ENCODE peak calls at places on chromosomes 12 and 14, in four cellular contexts. U is tibial artery, K is kidney, J is GM06990. C is an unnamed sample.

GRCh38 chr12:27578689-27579372 is 54.8 kb downstream of the PPFIBP1 start:
- DNase-seq in U (no peak), K (no peak), J (no peak), C (no peak)

GRCh38 chr12:7555752-7556151 is 52.2 kb upstream of the CD163 start:
- DNase-seq in J (no peak), K (no peak), U (no peak), C (peak)

GRCh38 chr12:57143454-57143853 is 4.0 kb downstream of the LRP1-AS start:
- DNase-seq in J (no peak), U (no peak), K (no peak), C (no peak)

GRCh38 chr14:104592292-104592672 is 12.3 kb downstream of the TMEM179 start:
- DNase-seq in K (peak), U (no peak), J (no peak), C (no peak)

GRCh38 chr12:120830052-120830940 is 73.9 kb downstream of the SPPL3 start:
- DNase-seq in K (no peak), J (no peak), U (no peak), C (no peak)

GRCh38 chr12:117807946-117808345 is 160.8 kb downstream of the KSR2 start:
- DNase-seq in K (no peak), U (no peak), J (no peak), C (no peak)

GRCh38 chr12:114662512-114663177 is 21.3 kb downstream of the TBX3 start:
- DNase-seq in K (peak), U (peak), J (no peak), C (peak)

GRCh38 chr14:70186826-70187483 is 1.8 kb downstream of the SLC8A3 start:
- DNase-seq in U (no peak), J (peak), K (no peak), C (no peak)

GRCh38 chr14:25090716-25091454 is 40.9 kb upstream of the STXBP6 start:
- DNase-seq in J (no peak), U (no peak), K (no peak), C (no peak)

GRCh38 chr12:103858953-103859601 is 18.0 kb upstream of the NT5DC3 start:
- DNase-seq in U (peak), J (no peak), K (peak), C (peak)

GRCh38 chr12:16766736-16767135 is 160.8 kb upstream of the LMO3 start:
- DNase-seq in K (no peak), J (no peak), U (no peak), C (no peak)

GRCh38 chr12:126667340-126667739 is 1599.6 kb upstream of the TMEM132C start:
- DNase-seq in U (no peak), K (no peak), J (no peak), C (peak)

GRCh38 chr12:54526800-54527630 is 22.4 kb upstream of the PDE1B start:
- DNase-seq in U (no peak), J (no peak), K (no peak), C (peak)

GRCh38 chr14:22875003-22875747 is 3.6 kb downstream of the LRP10 start:
- DNase-seq in U (no peak), J (no peak), K (peak), C (no peak)

GRCh38 chr14:102262894-102263462 is 42.0 kb downstream of the MOK start:
- DNase-seq in U (no peak), J (no peak), K (no peak), C (peak)

GRCh38 chr14:40796168-40796567 is 810.5 kb upstream of the LRFN5 start:
- DNase-seq in U (no peak), J (no peak), K (no peak), C (no peak)

GRCh38 chr12:105986779-105987686 is 151.7 kb downstream of the NUAK1 start:
- DNase-seq in J (peak), K (no peak), U (no peak), C (no peak)

GRCh38 chr12:71014180-71014785 is 93.7 kb upstream of the PTPRR start:
- DNase-seq in K (no peak), U (no peak), J (no peak), C (peak)

GRCh38 chr14:69287096-69287991 is 27.4 kb downstream of the GALNT16 start:
- DNase-seq in K (no peak), J (no peak), U (no peak), C (no peak)

GRCh38 chr12:114288071-114288470 is 117.9 kb downstream of the TBX5 start:
- DNase-seq in K (no peak), J (no peak), U (no peak), C (no peak)

GRCh38 chr12:122067548-122067947 is 11.0 kb upstream of the MLXIP start:
- DNase-seq in J (no peak), K (no peak), U (no peak), C (no peak)

GRCh38 chr14:38868415-38869290 is 234.4 kb downstream of the SEC23A start:
- DNase-seq in K (no peak), J (no peak), U (no peak), C (no peak)

GRCh38 chr12:113524495-113524894 is 52.8 kb upstream of the LHX5 start:
- DNase-seq in K (no peak), J (no peak), U (no peak), C (no peak)

GRCh38 chr12:19074700-19075099 is 54.8 kb upstream of the PLEKHA5 start:
- DNase-seq in K (no peak), U (no peak), J (no peak), C (no peak)

GRCh38 chr12:106651552-106651951 is 68.7 kb downstream of the RFX4 start:
- DNase-seq in U (no peak), K (no peak), J (no peak), C (no peak)

GRCh38 chr12:131684015-131684725 is 26.7 kb upstream of the SFSWAP start:
- DNase-seq in U (no peak), J (no peak), K (peak), C (no peak)

GRCh38 chr12:49990269-49990668 is 17.5 kb downstream of the AQP6 start:
- DNase-seq in J (no peak), U (no peak), K (no peak), C (peak)

GRCh38 chr12:76422878-76423438 is 74.7 kb upstream of the BBS10 start:
- DNase-seq in K (no peak), U (no peak), J (no peak), C (peak)

GRCh38 chr14:104514156-104514848 is 65.3 kb upstream of the C14orf180 start:
- DNase-seq in U (no peak), J (no peak), K (no peak), C (no peak)

GRCh38 chr12:92010368-92010767 is 135.3 kb downstream of the BTG1 start:
- DNase-seq in K (no peak), J (no peak), U (no peak), C (no peak)

GRCh38 chr12:76535170-76535569 is 24.4 kb downstream of the OSBPL8 start:
- DNase-seq in U (no peak), K (no peak), J (no peak), C (no peak)

GRCh38 chr12:1305063-1305434 is 289.3 kb downstream of the FBXL14 start:
- DNase-seq in K (no peak), J (no peak), U (no peak), C (no peak)

GRCh38 chr12:25958254-25959068 is at the start of gene RASSF8:
- DNase-seq in K (peak), U (peak), J (peak), C (peak)

GRCh38 chr12:73656375-73656774 is 881.3 kb upstream of the ATXN7L3B start:
- DNase-seq in K (no peak), J (no peak), U (no peak), C (no peak)

GRCh38 chr14:50013198-50013918 is 103.0 kb downstream of the VCPKMT start:
- DNase-seq in K (no peak), J (no peak), U (no peak), C (no peak)

GRCh38 chr12:108017658-108018057 is 111.4 kb upstream of the WSCD2 start:
- DNase-seq in J (no peak), U (no peak), K (no peak), C (no peak)

GRCh38 chr12:108021129-108021528 is 108.0 kb upstream of the WSCD2 start:
- DNase-seq in J (no peak), U (no peak), K (no peak), C (no peak)

GRCh38 chr12:108019862-108020261 is 109.2 kb upstream of the WSCD2 start:
- DNase-seq in U (no peak), J (no peak), K (no peak), C (no peak)

DNA sequence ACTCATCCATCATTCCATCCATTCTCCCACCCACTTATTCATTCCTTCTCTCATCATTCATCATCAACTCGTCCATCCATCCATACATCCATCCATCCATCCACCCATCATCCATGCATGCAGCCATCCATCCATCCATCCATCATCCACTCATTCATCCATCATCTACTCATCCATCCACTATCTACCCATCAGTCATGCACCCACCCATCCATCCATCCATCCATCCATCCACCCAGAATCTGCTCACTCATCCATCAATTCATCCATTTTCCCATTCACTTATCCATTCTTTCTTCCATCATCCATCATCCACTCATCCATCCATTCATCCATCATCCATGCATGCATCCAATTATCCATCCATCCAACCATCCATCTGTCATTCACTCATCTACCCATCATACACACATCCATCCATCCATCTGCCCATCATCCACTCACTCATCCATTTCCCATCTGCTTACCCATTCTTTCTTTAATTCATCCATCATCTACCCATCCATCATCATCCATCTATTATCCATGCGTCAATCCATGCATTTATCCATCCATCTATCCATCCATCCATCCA is 107.1 kb upstream of the WSCD2 start:
- DNase-seq in J (no peak), K (no peak), U (no peak), C (no peak)
- TF ChIP-seq CTCF in J (no peak), K (no peak), U (no peak), C (no peak)

DNA sequence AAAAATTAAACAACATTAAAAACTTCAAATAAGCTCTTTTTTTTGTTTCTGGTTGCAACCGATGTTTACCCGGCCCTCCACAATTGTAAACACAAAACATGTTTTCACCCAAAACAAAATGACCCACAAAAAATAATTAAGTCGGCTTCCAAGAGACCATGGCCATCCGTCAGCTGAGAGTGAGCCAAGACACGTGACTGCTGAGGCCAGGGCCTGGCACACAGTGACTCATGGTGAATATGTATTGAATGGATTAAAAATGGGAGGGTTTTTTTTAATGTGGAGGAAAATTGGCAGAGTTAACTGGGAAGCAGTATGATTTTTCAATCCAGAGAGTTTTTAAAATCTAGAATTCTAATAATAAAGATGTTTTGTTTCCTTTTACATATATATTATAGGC is 13.8 kb upstream of the CPNE8 start:
- DNase-seq in U (no peak), J (no peak), K (no peak), C (peak)
- TF ChIP-seq CTCF in U (no peak), J (no peak), K (no peak), C (no peak)

GRCh38 chr14:85276829-85277228 is 253.1 kb upstream of the FLRT2 start:
- DNase-seq in J (no peak), U (no peak), K (no peak), C (no peak)
- TF ChIP-seq CTCF in J (no peak), U (no peak), K (no peak), C (no peak)

GRCh38 chr14:100074431-100075100 is 9.3 kb downstream of the EVL start:
- DNase-seq in K (no peak), J (no peak), U (no peak), C (no peak)

GRCh38 chr14:100070310-100070709 is 5.1 kb downstream of the EVL start:
- DNase-seq in J (no peak), U (no peak), K (no peak), C (no peak)

GRCh38 chr14:100076133-100076532 is 10.9 kb downstream of the EVL start:
- DNase-seq in K (no peak), J (peak), U (peak), C (peak)

GRCh38 chr14:100071545-100071944 is 6.3 kb downstream of the EVL start:
- DNase-seq in J (peak), K (no peak), U (no peak), C (no peak)

DNA sequence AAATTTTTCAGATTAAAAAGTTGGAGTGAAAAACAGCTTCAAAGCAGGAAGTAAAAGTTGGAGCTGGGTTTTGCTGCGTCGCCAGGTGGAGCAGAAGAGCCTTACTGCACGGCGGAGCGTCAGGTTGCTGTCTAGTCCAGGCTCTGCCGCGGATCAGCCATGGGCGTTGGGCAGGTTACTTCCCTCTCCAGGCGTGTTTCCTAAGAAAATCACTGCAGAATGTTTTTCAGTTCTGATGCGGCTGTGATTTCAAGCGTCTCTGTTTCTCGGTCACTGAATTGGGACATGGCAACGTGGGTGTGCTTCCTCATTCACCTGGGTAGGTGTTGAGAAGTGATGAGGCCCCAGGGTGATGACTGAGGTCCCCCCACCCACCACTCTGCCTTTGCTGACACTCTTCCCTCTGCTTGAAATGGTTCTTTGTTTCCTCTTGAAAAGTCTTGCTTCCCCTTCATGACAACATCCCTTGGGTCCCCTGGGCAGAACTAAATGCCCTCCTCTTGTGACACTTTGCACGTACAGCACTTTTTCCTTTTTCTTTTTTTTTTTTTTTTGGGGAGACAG is 7.6 kb downstream of the EVL start:
- DNase-seq in U (no peak), J (peak), K (no peak), C (peak)
- TF ChIP-seq CTCF in U (no peak), J (peak), K (peak), C (peak)

C was measured in MCF 10A.